ENCODE peak calls at places on chromosome 7, in seven cellular contexts. One of them, this sample, is unnamed.

GRCh38 chr7:148035950-148036349 is 554.6 kb upstream of the C7orf33 start:
- DNase-seq in lower lobe of right lung: no peak
- DNase-seq in SJSA1: no peak
- DNase-seq in esophagus squamous epithelium: no peak
- DNase-seq in CD8-positive, alpha-beta memory T cell: no peak
- DNase-seq in adrenal gland: no peak
- DNase-seq in tibial nerve: no peak
- DNase-seq in this sample: no peak

GRCh38 chr7:150377116-150377979 is 1.8 kb upstream of the ZNF775 start:
- DNase-seq in SJSA1: no peak
- DNase-seq in tibial nerve: no peak
- DNase-seq in lower lobe of right lung: no peak
- DNase-seq in esophagus squamous epithelium: no peak
- DNase-seq in adrenal gland: no peak
- DNase-seq in CD8-positive, alpha-beta memory T cell: no peak
- DNase-seq in this sample: no peak

GRCh38 chr7:156148995-156149394 is 336.7 kb upstream of the SHH start:
- DNase-seq in tibial nerve: no peak
- DNase-seq in SJSA1: no peak
- DNase-seq in esophagus squamous epithelium: no peak
- DNase-seq in lower lobe of right lung: no peak
- DNase-seq in adrenal gland: no peak
- DNase-seq in CD8-positive, alpha-beta memory T cell: no peak
- DNase-seq in this sample: no peak

GRCh38 chr7:155639958-155640520 is 4.4 kb upstream of the RBM33 start:
- DNase-seq in CD8-positive, alpha-beta memory T cell: no peak
- DNase-seq in lower lobe of right lung: no peak
- DNase-seq in esophagus squamous epithelium: no peak
- DNase-seq in adrenal gland: no peak
- DNase-seq in tibial nerve: no peak
- DNase-seq in SJSA1: no peak
- DNase-seq in this sample: no peak

GRCh38 chr7:3592438-3593134 is 291.5 kb downstream of the SDK1 start:
- DNase-seq in lower lobe of right lung: no peak
- DNase-seq in CD8-positive, alpha-beta memory T cell: no peak
- DNase-seq in tibial nerve: no peak
- DNase-seq in adrenal gland: no peak
- DNase-seq in esophagus squamous epithelium: no peak
- DNase-seq in SJSA1: peak
- DNase-seq in this sample: no peak

GRCh38 chr7:151861881-151862280 is 15.0 kb downstream of the PRKAG2 start:
- DNase-seq in CD8-positive, alpha-beta memory T cell: no peak
- DNase-seq in tibial nerve: no peak
- DNase-seq in adrenal gland: no peak
- DNase-seq in lower lobe of right lung: no peak
- DNase-seq in esophagus squamous epithelium: no peak
- DNase-seq in SJSA1: no peak
- DNase-seq in this sample: no peak

GRCh38 chr7:22208806-22209205 is 148.1 kb downstream of the RAPGEF5 start:
- DNase-seq in lower lobe of right lung: no peak
- DNase-seq in adrenal gland: no peak
- DNase-seq in esophagus squamous epithelium: no peak
- DNase-seq in SJSA1: no peak
- DNase-seq in tibial nerve: no peak
- DNase-seq in CD8-positive, alpha-beta memory T cell: no peak
- DNase-seq in this sample: no peak

GRCh38 chr7:63900394-63901203 is 98.0 kb upstream of the ZNF722 start:
- DNase-seq in adrenal gland: peak
- DNase-seq in lower lobe of right lung: peak
- DNase-seq in tibial nerve: peak
- DNase-seq in CD8-positive, alpha-beta memory T cell: peak
- DNase-seq in SJSA1: no peak
- DNase-seq in esophagus squamous epithelium: peak
- DNase-seq in this sample: peak

GRCh38 chr7:98369726-98370125 is 31.2 kb downstream of the BAIAP2L1 start:
- DNase-seq in SJSA1: no peak
- DNase-seq in lower lobe of right lung: no peak
- DNase-seq in esophagus squamous epithelium: no peak
- DNase-seq in adrenal gland: no peak
- DNase-seq in CD8-positive, alpha-beta memory T cell: no peak
- DNase-seq in tibial nerve: no peak
- DNase-seq in this sample: no peak

GRCh38 chr7:115477193-115477651 is 553.3 kb downstream of the TFEC start:
- DNase-seq in lower lobe of right lung: peak
- DNase-seq in SJSA1: no peak
- DNase-seq in tibial nerve: no peak
- DNase-seq in adrenal gland: no peak
- DNase-seq in esophagus squamous epithelium: no peak
- DNase-seq in CD8-positive, alpha-beta memory T cell: no peak
- DNase-seq in this sample: no peak

GRCh38 chr7:98123073-98123696 is 16.5 kb downstream of the LMTK2 start:
- DNase-seq in lower lobe of right lung: no peak
- DNase-seq in SJSA1: peak
- DNase-seq in esophagus squamous epithelium: no peak
- DNase-seq in CD8-positive, alpha-beta memory T cell: no peak
- DNase-seq in adrenal gland: no peak
- DNase-seq in tibial nerve: no peak
- DNase-seq in this sample: no peak

GRCh38 chr7:143901360-143901709 is 641 bp downstream of the TCAF1 start:
- DNase-seq in SJSA1: no peak
- DNase-seq in esophagus squamous epithelium: no peak
- DNase-seq in adrenal gland: peak
- DNase-seq in tibial nerve: no peak
- DNase-seq in lower lobe of right lung: peak
- DNase-seq in CD8-positive, alpha-beta memory T cell: no peak
- DNase-seq in this sample: peak

GRCh38 chr7:149872419-149873073 is 1.2 kb upstream of the ATP6V0E2 start:
- DNase-seq in adrenal gland: peak
- DNase-seq in lower lobe of right lung: peak
- DNase-seq in SJSA1: peak
- DNase-seq in tibial nerve: peak
- DNase-seq in CD8-positive, alpha-beta memory T cell: no peak
- DNase-seq in esophagus squamous epithelium: no peak
- DNase-seq in this sample: no peak

GRCh38 chr7:10924370-10924769 is 49.3 kb upstream of the PHF14 start:
- DNase-seq in adrenal gland: no peak
- DNase-seq in SJSA1: no peak
- DNase-seq in lower lobe of right lung: no peak
- DNase-seq in esophagus squamous epithelium: no peak
- DNase-seq in CD8-positive, alpha-beta memory T cell: no peak
- DNase-seq in tibial nerve: no peak
- DNase-seq in this sample: no peak

GRCh38 chr7:128443817-128444216 is 11.9 kb upstream of the HILPDA start:
- DNase-seq in tibial nerve: no peak
- DNase-seq in esophagus squamous epithelium: no peak
- DNase-seq in CD8-positive, alpha-beta memory T cell: no peak
- DNase-seq in SJSA1: no peak
- DNase-seq in adrenal gland: no peak
- DNase-seq in lower lobe of right lung: no peak
- DNase-seq in this sample: no peak

DNA sequence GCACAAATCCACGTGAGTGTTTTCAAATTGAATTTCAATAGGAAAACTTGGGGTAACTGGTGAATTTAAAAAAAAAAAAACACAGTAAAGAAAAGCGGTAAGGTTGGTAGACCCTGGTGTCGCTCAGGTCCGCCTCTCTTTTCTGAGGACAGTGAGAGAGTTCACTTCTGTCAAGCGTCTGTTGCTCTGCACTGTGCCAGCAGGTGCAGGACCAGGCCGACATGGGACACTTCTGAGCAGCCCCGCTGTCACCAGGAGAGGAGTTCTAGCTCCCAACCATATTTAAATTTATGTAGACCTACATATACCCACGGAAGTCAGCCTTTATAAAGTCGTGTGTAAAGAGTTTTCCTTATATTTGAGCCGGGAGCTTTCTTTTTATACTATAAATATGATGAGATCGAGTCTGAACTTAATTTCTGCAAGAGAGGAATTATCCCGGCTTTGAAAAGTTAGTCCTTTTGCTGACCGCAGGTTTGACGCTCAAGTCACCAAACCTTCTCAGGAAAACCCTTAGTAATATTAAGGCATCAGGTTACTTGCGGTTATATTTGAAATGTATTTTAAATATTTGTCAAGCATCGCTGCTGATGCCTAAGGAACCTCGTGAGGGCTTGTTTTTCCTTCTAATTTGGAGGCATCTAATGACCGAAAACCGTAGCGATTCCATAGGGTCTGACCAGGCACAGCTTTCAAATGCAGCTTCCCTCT is 550 bp downstream of the IKZF1 start:
- DNase-seq in esophagus squamous epithelium: no peak
- DNase-seq in tibial nerve: no peak
- DNase-seq in CD8-positive, alpha-beta memory T cell: peak
- DNase-seq in adrenal gland: no peak
- DNase-seq in lower lobe of right lung: no peak
- DNase-seq in SJSA1: no peak
- DNase-seq in this sample: no peak
- H3K4me3 ChIP-seq in esophagus squamous epithelium: peak
- H3K4me3 ChIP-seq in tibial nerve: peak
- H3K4me3 ChIP-seq in CD8-positive, alpha-beta memory T cell: peak
- H3K4me3 ChIP-seq in adrenal gland: no peak
- H3K4me3 ChIP-seq in lower lobe of right lung: peak
- H3K4me3 ChIP-seq in SJSA1: no peak
- H3K4me3 ChIP-seq in this sample: no peak

GRCh38 chr7:33101916-33102315 is 7.3 kb downstream of the RP9 start:
- DNase-seq in lower lobe of right lung: no peak
- DNase-seq in esophagus squamous epithelium: no peak
- DNase-seq in tibial nerve: no peak
- DNase-seq in SJSA1: no peak
- DNase-seq in adrenal gland: no peak
- DNase-seq in CD8-positive, alpha-beta memory T cell: no peak
- DNase-seq in this sample: no peak

GRCh38 chr7:33100770-33101169 is 8.4 kb downstream of the RP9 start:
- DNase-seq in SJSA1: no peak
- DNase-seq in tibial nerve: no peak
- DNase-seq in CD8-positive, alpha-beta memory T cell: no peak
- DNase-seq in esophagus squamous epithelium: no peak
- DNase-seq in lower lobe of right lung: no peak
- DNase-seq in adrenal gland: no peak
- DNase-seq in this sample: no peak

DNA sequence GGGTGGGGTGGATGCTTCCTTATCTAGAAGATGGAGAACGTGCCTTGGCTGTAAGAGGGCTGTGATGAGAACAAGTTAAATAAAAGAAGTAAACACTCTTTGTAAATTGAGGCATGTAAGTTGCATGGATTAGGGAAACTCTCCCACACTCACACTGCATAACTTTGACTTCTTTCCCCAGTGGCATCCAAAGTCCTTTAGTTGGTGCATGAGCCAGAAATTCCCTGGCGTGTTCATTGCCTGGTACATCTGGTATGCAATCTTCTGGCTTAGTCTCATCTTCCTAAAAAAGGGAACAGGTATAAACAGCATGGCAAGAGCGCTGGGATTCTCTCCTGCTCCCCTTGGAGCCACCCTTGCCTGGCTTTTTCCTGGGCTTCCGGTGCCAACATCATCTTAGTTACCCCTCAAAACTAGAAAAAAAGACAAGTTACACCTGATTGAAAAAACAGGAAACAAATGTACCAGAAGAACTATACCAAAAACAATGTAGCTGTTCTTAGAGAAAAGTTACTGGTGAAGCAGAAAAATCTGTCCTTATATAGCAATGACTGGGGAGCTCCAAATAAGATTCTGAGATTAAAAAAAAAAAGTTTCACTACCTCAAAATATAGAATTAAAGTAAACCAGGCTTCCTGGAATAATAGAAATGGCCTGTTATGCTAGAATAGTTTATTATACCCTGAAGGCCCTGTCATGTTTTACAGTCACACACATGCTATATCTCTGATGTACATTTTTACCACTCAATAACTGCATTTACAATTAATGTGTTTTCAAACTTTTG is 9.9 kb downstream of the RP9 start:
- DNase-seq in CD8-positive, alpha-beta memory T cell: no peak
- DNase-seq in esophagus squamous epithelium: no peak
- DNase-seq in lower lobe of right lung: no peak
- DNase-seq in SJSA1: no peak
- DNase-seq in adrenal gland: no peak
- DNase-seq in tibial nerve: no peak
- DNase-seq in this sample: no peak
- H3K27ac ChIP-seq in CD8-positive, alpha-beta memory T cell: no peak
- H3K27ac ChIP-seq in esophagus squamous epithelium: no peak
- H3K27ac ChIP-seq in lower lobe of right lung: no peak
- H3K27ac ChIP-seq in SJSA1: no peak
- H3K27ac ChIP-seq in adrenal gland: no peak
- H3K27ac ChIP-seq in tibial nerve: no peak
- H3K27ac ChIP-seq in this sample: no peak

GRCh38 chr7:4845740-4846142 is 16.1 kb downstream of the PAPOLB start:
- DNase-seq in esophagus squamous epithelium: no peak
- DNase-seq in lower lobe of right lung: no peak
- DNase-seq in SJSA1: no peak
- DNase-seq in tibial nerve: no peak
- DNase-seq in adrenal gland: no peak
- DNase-seq in CD8-positive, alpha-beta memory T cell: no peak
- DNase-seq in this sample: peak

GRCh38 chr7:4849390-4849789 is 12.4 kb downstream of the PAPOLB start:
- DNase-seq in esophagus squamous epithelium: no peak
- DNase-seq in lower lobe of right lung: no peak
- DNase-seq in SJSA1: no peak
- DNase-seq in adrenal gland: peak
- DNase-seq in tibial nerve: no peak
- DNase-seq in CD8-positive, alpha-beta memory T cell: no peak
- DNase-seq in this sample: peak

GRCh38 chr7:4851459-4852422 is 10.1 kb downstream of the PAPOLB start:
- DNase-seq in lower lobe of right lung: no peak
- DNase-seq in adrenal gland: no peak
- DNase-seq in esophagus squamous epithelium: no peak
- DNase-seq in tibial nerve: no peak
- DNase-seq in SJSA1: no peak
- DNase-seq in CD8-positive, alpha-beta memory T cell: no peak
- DNase-seq in this sample: no peak

GRCh38 chr7:4854916-4855315 is 6.9 kb downstream of the PAPOLB start:
- DNase-seq in CD8-positive, alpha-beta memory T cell: no peak
- DNase-seq in tibial nerve: no peak
- DNase-seq in SJSA1: no peak
- DNase-seq in esophagus squamous epithelium: no peak
- DNase-seq in lower lobe of right lung: no peak
- DNase-seq in adrenal gland: no peak
- DNase-seq in this sample: no peak

DNA sequence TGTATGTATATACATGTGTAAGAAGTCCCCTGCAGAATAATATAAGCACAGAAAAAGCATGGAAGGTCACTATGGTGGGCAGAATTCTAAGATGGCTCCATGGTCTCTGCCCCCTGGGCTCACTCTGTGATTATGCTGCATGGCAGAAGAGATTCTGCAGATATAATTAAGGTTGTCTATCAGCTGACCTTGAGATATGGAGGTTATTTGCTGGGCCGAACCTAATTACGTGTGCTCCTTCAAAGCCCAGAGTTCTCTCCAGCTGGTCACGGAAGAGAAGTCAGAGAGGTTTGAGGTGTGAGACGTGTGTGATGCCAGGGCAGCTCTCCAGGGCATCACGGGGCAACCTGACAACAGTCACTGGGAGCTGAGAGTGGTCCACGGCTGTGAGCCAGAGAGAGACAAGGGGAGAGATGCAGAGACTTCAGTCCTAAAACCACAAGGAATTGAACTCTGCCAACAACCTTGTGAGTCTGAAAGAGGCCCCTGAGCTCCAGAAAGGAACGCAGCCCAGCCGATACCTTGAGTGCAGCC is 11.5 kb downstream of the PAPOLB start:
- DNase-seq in tibial nerve: no peak
- DNase-seq in adrenal gland: no peak
- DNase-seq in lower lobe of right lung: no peak
- DNase-seq in CD8-positive, alpha-beta memory T cell: no peak
- DNase-seq in SJSA1: no peak
- DNase-seq in esophagus squamous epithelium: no peak
- DNase-seq in this sample: no peak
- H3K4me3 ChIP-seq in tibial nerve: no peak
- H3K4me3 ChIP-seq in adrenal gland: no peak
- H3K4me3 ChIP-seq in lower lobe of right lung: no peak
- H3K4me3 ChIP-seq in CD8-positive, alpha-beta memory T cell: no peak
- H3K4me3 ChIP-seq in SJSA1: no peak
- H3K4me3 ChIP-seq in esophagus squamous epithelium: no peak
- H3K4me3 ChIP-seq in this sample: no peak

GRCh38 chr7:666454-667292 is 59.8 kb upstream of the DNAAF5 start:
- DNase-seq in esophagus squamous epithelium: no peak
- DNase-seq in CD8-positive, alpha-beta memory T cell: no peak
- DNase-seq in tibial nerve: no peak
- DNase-seq in lower lobe of right lung: no peak
- DNase-seq in adrenal gland: no peak
- DNase-seq in SJSA1: no peak
- DNase-seq in this sample: no peak
- H3K27ac ChIP-seq in esophagus squamous epithelium: no peak
- H3K27ac ChIP-seq in CD8-positive, alpha-beta memory T cell: no peak
- H3K27ac ChIP-seq in tibial nerve: no peak
- H3K27ac ChIP-seq in lower lobe of right lung: peak
- H3K27ac ChIP-seq in adrenal gland: peak
- H3K27ac ChIP-seq in SJSA1: no peak
- H3K27ac ChIP-seq in this sample: no peak

This sample was measured in upper lobe of left lung.